ENCODE peak calls at places on chromosomes 13 and 19, in five cellular contexts. H is K562, X is WTC11, I is H1, N is HCT116. Y is an unnamed sample.
A peak's percentile ranks its signal among the peaks of the same experiment; 100 is the strongest.

GRCh38 chr13:113667771-113668490 is 912 bp downstream of the GRK1 start:
- DNase-seq in H (no peak), X (peak; percentile 5), N (no peak), I (no peak), Y (no peak)

GRCh38 chr19:55638864-55639359 is 1.9 kb upstream of the ZNF580 start:
- DNase-seq in H (no peak), N (no peak), X (peak; percentile 63), I (no peak), Y (peak; percentile 26)

GRCh38 chr19:7862413-7862951 is 11.7 kb downstream of the PRR36 start:
- DNase-seq in I (peak; percentile 83), X (peak; percentile 99), N (peak; percentile 54), H (peak; percentile 98), Y (peak; percentile 52)

GRCh38 chr19:17843908-17844490 is 3.8 kb downstream of the JAK3 start:
- DNase-seq in H (no peak), X (no peak), I (no peak), N (no peak), Y (no peak)

GRCh38 chr19:13938361-13939027 is at the start of gene PODNL1:
- DNase-seq in N (no peak), X (no peak), I (no peak), H (no peak), Y (no peak)

GRCh38 chr13:111790621-111791020 is 276.3 kb upstream of the SOX1 start:
- DNase-seq in N (no peak), I (no peak), H (no peak), X (no peak), Y (no peak)

GRCh38 chr19:53898680-53899341 is 10.3 kb upstream of the CACNG7 start:
- DNase-seq in N (peak; percentile 77), X (peak; percentile 100), H (peak; percentile 97), I (peak; percentile 99), Y (peak; percentile 88)

GRCh38 chr13:21884965-21885567 is 214.2 kb downstream of the FGF9 start:
- DNase-seq in X (no peak), N (no peak), H (no peak), I (no peak), Y (no peak)

GRCh38 chr19:18961767-18962423 is 20.9 kb upstream of the HOMER3 start:
- DNase-seq in N (no peak), X (peak; percentile 97), I (peak; percentile 78), H (peak; percentile 58), Y (no peak)

GRCh38 chr19:43372462-43372861 is 19.0 kb downstream of the CD177 start:
- DNase-seq in X (no peak), I (no peak), N (no peak), H (no peak), Y (no peak)
- TF ChIP-seq SP1 in X (no peak), I (no peak), N (no peak), H (no peak), Y (no peak)

DNA sequence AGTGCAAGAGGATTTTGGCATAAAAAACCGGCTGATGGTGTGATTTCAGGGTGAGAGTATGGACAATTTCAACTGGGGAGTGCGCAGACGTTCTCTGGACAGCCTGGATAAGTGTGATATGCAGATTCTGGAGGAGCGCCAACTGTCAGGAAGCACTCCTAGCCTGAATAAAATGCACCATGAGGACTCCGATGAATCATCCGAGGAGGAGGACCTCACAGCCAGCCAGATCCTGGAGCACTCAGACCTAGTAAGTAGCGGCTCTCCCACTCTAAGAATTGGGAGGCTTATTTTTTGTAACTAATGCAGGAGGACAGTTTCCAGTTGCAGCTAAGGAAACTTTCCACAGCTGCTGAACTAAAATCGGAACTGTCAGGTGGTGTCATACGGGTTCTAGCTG is 53.6 kb downstream of the ZAR1L start:
- DNase-seq in X (no peak), I (no peak), N (no peak), H (peak; percentile 21), Y (no peak)
- TF ChIP-seq SP1 in X (no peak), I (no peak), N (no peak), H (no peak), Y (no peak)

GRCh38 chr13:27551563-27551962 is 68.8 kb downstream of the LNX2 start:
- DNase-seq in H (no peak), I (no peak), N (no peak), X (no peak), Y (no peak)

GRCh38 chr13:27549406-27549981 is 70.8 kb downstream of the LNX2 start:
- DNase-seq in N (no peak), I (no peak), X (no peak), H (no peak), Y (no peak)
- TF ChIP-seq SP1 in N (no peak), I (no peak), X (no peak), H (no peak), Y (no peak)

GRCh38 chr13:33032037-33032625 is 15.9 kb downstream of the KL start:
- DNase-seq in I (no peak), H (no peak), X (no peak), N (no peak), Y (no peak)
- TF ChIP-seq SP1 in I (no peak), H (no peak), X (no peak), N (no peak), Y (no peak)

GRCh38 chr13:110617326-110618072 is 2.2 kb downstream of the NAXD start:
- DNase-seq in H (no peak), N (no peak), I (no peak), X (no peak), Y (no peak)
- TF ChIP-seq SP1 in H (no peak), N (no peak), I (no peak), X (no peak), Y (no peak)

GRCh38 chr19:52532480-52532879 is 5.0 kb downstream of the ZNF808 start:
- DNase-seq in H (no peak), I (no peak), N (no peak), X (no peak), Y (no peak)

GRCh38 chr19:52535831-52536800 is 8.6 kb downstream of the ZNF808 start:
- DNase-seq in X (peak; percentile 97), N (no peak), H (no peak), I (peak; percentile 41), Y (no peak)

GRCh38 chr19:52527954-52528326 is 472 bp downstream of the ZNF808 start:
- DNase-seq in H (peak; percentile 53), X (peak; percentile 41), N (no peak), I (no peak), Y (no peak)

DNA sequence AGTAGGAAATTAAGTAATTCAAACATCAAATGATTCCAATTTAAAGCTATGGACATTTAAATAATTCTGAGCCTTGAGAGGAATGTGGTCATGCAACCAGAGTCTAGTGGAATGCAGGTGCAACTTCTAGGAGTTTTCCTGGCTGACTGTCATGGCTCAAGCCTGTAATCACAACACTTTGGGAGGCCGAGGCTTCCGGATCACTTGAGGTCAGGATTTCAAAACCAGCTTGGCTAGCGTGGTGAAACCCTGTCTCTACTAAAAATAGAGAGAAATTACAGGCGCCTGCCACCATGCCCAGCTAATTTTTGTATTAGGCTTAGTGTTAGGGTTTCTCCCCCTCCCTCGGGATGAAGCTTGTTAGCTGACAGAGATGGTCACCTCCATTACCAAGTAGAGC is 6.4 kb downstream of the ZNF808 start:
- DNase-seq in H (no peak), N (no peak), X (no peak), I (no peak), Y (no peak)
- TF ChIP-seq SP1 in H (no peak), N (no peak), X (no peak), I (no peak), Y (no peak)

Y was measured in HEK293T.